ENCODE peak calls at places on chromosomes 7 and 10, in ten cellular contexts. P, G, L, V, J, S, F, K, E and M are unnamed samples.

GRCh38 chr10:99659868-99660366 is 608 bp downstream of the ENTPD7 start:
- DNase-seq in V (peak), F (no peak), P (no peak), E (peak), L (no peak), S (no peak), G (peak), J (no peak), K (no peak), M (no peak)

GRCh38 chr7:124457841-124458240 is 307.8 kb downstream of the GPR37 start:
- DNase-seq in L (no peak), S (no peak), E (no peak), J (no peak), F (no peak), V (no peak), G (no peak), P (no peak), K (no peak), M (no peak)

GRCh38 chr10:52541082-52541481 is 227.0 kb downstream of the DKK1 start:
- DNase-seq in S (no peak), P (peak), K (no peak), F (no peak), V (no peak), E (no peak), J (no peak), L (no peak), G (no peak), M (no peak)

GRCh38 chr10:94108200-94108599 is 114.5 kb downstream of the PLCE1 start:
- DNase-seq in P (no peak), S (no peak), G (no peak), J (no peak), E (no peak), K (no peak), F (peak), L (no peak), V (no peak), M (no peak)

GRCh38 chr10:60890811-60891210 is 53.2 kb downstream of the RHOBTB1 start:
- DNase-seq in S (no peak), V (no peak), P (no peak), G (no peak), F (no peak), K (no peak), L (no peak), J (no peak), E (no peak), M (no peak)

GRCh38 chr10:22325272-22325947 is 4.5 kb downstream of the BMI1 start:
- DNase-seq in K (peak), G (peak), L (peak), S (peak), J (no peak), P (peak), F (peak), E (peak), V (peak), M (peak)

GRCh38 chr10:60944159-60944909 is at the start of gene RHOBTB1:
- DNase-seq in L (peak), J (no peak), E (peak), S (no peak), P (peak), F (peak), K (peak), G (peak), V (peak), M (peak)

GRCh38 chr10:79243211-79244067 is 103.8 kb upstream of the PPIF start:
- DNase-seq in V (peak), P (no peak), J (no peak), K (peak), G (peak), F (no peak), S (peak), L (peak), E (peak), M (peak)

GRCh38 chr10:917999-918398 is 13.5 kb downstream of the LARP4B start:
- DNase-seq in F (no peak), P (no peak), G (no peak), L (no peak), K (no peak), E (no peak), V (no peak), J (no peak), S (no peak), M (no peak)

GRCh38 chr7:30321992-30322637 is 37.7 kb downstream of the ZNRF2 start:
- DNase-seq in J (no peak), L (no peak), F (no peak), G (no peak), S (peak), V (no peak), P (no peak), K (no peak), E (no peak), M (peak)

GRCh38 chr7:27172823-27173411 is 1.2 kb downstream of the HOXA10 start:
- DNase-seq in K (peak), G (peak), F (peak), P (peak), J (no peak), V (peak), S (no peak), E (no peak), L (peak), M (no peak)

GRCh38 chr7:42292991-42293521 is 56.0 kb upstream of the GLI3 start:
- DNase-seq in G (no peak), J (no peak), V (no peak), P (peak), E (no peak), K (no peak), L (no peak), F (no peak), S (no peak), M (no peak)

GRCh38 chr10:14102056-14102455 is 228.7 kb downstream of the FRMD4A start:
- DNase-seq in P (no peak), K (no peak), V (no peak), J (no peak), G (no peak), S (no peak), L (no peak), F (peak), E (no peak), M (no peak)

GRCh38 chr7:76512941-76513816 is 2.8 kb downstream of the UPK3B start:
- DNase-seq in G (no peak), V (no peak), P (peak), K (peak), L (no peak), S (no peak), J (peak), E (peak), F (peak), M (no peak)

GRCh38 chr7:142177869-142178268 is 66.4 kb downstream of the MGAM2 start:
- DNase-seq in E (no peak), F (no peak), L (no peak), K (no peak), J (no peak), S (no peak), G (no peak), V (no peak), P (no peak), M (no peak)

GRCh38 chr7:150665075-150665794 is 20.3 kb upstream of the GIMAP2 start:
- DNase-seq in G (no peak), K (no peak), V (no peak), S (no peak), E (no peak), P (no peak), L (no peak), F (no peak), J (no peak), M (no peak)

GRCh38 chr7:147498081-147498480 is 1092.5 kb upstream of the C7orf33 start:
- DNase-seq in S (no peak), J (no peak), F (no peak), P (no peak), K (no peak), V (no peak), L (no peak), G (no peak), E (no peak), M (no peak)

GRCh38 chr7:158495780-158496179 is 91.8 kb downstream of the PTPRN2 start:
- DNase-seq in G (peak), V (no peak), J (peak), E (no peak), K (no peak), F (peak), S (no peak), P (no peak), L (peak), M (no peak)

GRCh38 chr10:3330687-3331086 is 158.1 kb upstream of the PITRM1 start:
- DNase-seq in F (peak), V (no peak), P (peak), L (no peak), E (no peak), J (no peak), G (no peak), S (no peak), K (no peak), M (no peak)

GRCh38 chr7:130721486-130722277 is 12.3 kb downstream of the KLF14 start:
- DNase-seq in E (peak), K (peak), V (peak), P (no peak), J (peak), L (peak), F (no peak), G (peak), S (no peak), M (peak)

GRCh38 chr10:131115321-131115720 is 196.2 kb downstream of the TCERG1L start:
- DNase-seq in E (no peak), L (no peak), J (no peak), F (no peak), K (no peak), S (no peak), P (no peak), G (no peak), V (no peak), M (no peak)

GRCh38 chr10:1476106-1476803 is 261.1 kb downstream of the ADARB2 start:
- DNase-seq in K (no peak), P (no peak), V (no peak), J (no peak), L (no peak), S (no peak), E (no peak), F (no peak), G (no peak), M (no peak)

GRCh38 chr10:10605551-10606081 is 412.1 kb upstream of the CELF2 start:
- DNase-seq in V (no peak), F (no peak), S (no peak), E (peak), P (peak), G (peak), L (no peak), K (peak), J (no peak), M (no peak)

GRCh38 chr7:38428040-38428439 is 154.6 kb upstream of the TARP start:
- DNase-seq in F (no peak), J (no peak), E (no peak), S (no peak), V (no peak), L (no peak), G (no peak), K (no peak), P (no peak), M (no peak)

GRCh38 chr10:74683067-74683466 is 143.3 kb upstream of the KAT6B start:
- DNase-seq in E (no peak), P (no peak), G (no peak), J (no peak), S (no peak), K (no peak), V (no peak), L (no peak), F (no peak), M (no peak)

GRCh38 chr7:107931740-107932515 is 40.9 kb downstream of the DLD start:
- DNase-seq in E (peak), F (no peak), P (no peak), L (no peak), S (no peak), V (no peak), G (no peak), J (no peak), K (no peak), M (no peak)

GRCh38 chr10:123134058-123134914 is 1.5 kb upstream of the HMX3 start:
- DNase-seq in E (no peak), P (peak), V (no peak), F (no peak), S (no peak), J (no peak), K (no peak), L (no peak), G (no peak), M (no peak)

GRCh38 chr7:141785711-141786552 is 4.1 kb upstream of the TAS2R5 start:
- DNase-seq in F (peak), E (peak), P (no peak), V (no peak), G (no peak), S (peak), L (peak), J (peak), K (no peak), M (peak)

GRCh38 chr7:139023076-139023475 is 12.8 kb downstream of the ZC3HAV1L start:
- DNase-seq in S (no peak), J (no peak), K (no peak), F (no peak), G (no peak), V (no peak), P (no peak), L (no peak), E (no peak), M (no peak)

GRCh38 chr7:140888087-140888486 is 36.6 kb downstream of the BRAF start:
- DNase-seq in P (no peak), J (no peak), S (no peak), V (no peak), K (no peak), L (no peak), F (no peak), G (no peak), E (no peak), M (no peak)

GRCh38 chr10:13351340-13351915 is 3.3 kb upstream of the SEPHS1 start:
- DNase-seq in E (no peak), V (no peak), P (no peak), J (no peak), K (no peak), L (no peak), S (no peak), F (no peak), G (no peak), M (no peak)

GRCh38 chr7:109284943-109285342 is 715.3 kb downstream of the DNAJB9 start:
- DNase-seq in P (no peak), J (no peak), E (no peak), K (no peak), L (no peak), F (no peak), S (no peak), V (no peak), G (no peak), M (no peak)

GRCh38 chr7:1236831-1237701 is 4.4 kb downstream of the UNCX start:
- DNase-seq in S (no peak), G (no peak), K (no peak), E (no peak), L (no peak), V (peak), F (no peak), P (no peak), J (no peak), M (no peak)

GRCh38 chr7:47327306-47327697 is 254.6 kb downstream of the TNS3 start:
- DNase-seq in P (peak), S (no peak), K (no peak), J (no peak), G (no peak), L (no peak), F (no peak), V (no peak), E (peak), M (no peak)

GRCh38 chr7:101442426-101443070 is 79.9 kb downstream of the COL26A1 start:
- DNase-seq in V (no peak), P (no peak), F (no peak), G (no peak), J (no peak), L (no peak), E (no peak), K (no peak), S (no peak), M (no peak)

GRCh38 chr10:11547111-11547625 is 64.3 kb downstream of the USP6NL start:
- DNase-seq in F (no peak), K (no peak), G (no peak), S (no peak), V (no peak), E (no peak), J (no peak), P (no peak), L (no peak), M (no peak)

GRCh38 chr7:102079140-102080002 is 207.3 kb upstream of the SH2B2 start:
- DNase-seq in E (no peak), L (no peak), K (no peak), G (no peak), S (no peak), P (peak), V (no peak), F (no peak), J (no peak), M (no peak)

GRCh38 chr7:7924303-7924702 is 44.3 kb upstream of the GLCCI1 start:
- DNase-seq in F (no peak), E (no peak), S (no peak), P (no peak), J (no peak), K (no peak), V (no peak), G (no peak), L (no peak), M (no peak)

GRCh38 chr10:93440591-93441012 is 41.5 kb downstream of the MYOF start:
- DNase-seq in G (no peak), S (no peak), V (no peak), P (no peak), K (peak), F (no peak), E (no peak), L (no peak), J (no peak), M (no peak)

GRCh38 chr10:80509108-80509402 is 28.6 kb upstream of the SH2D4B start:
- DNase-seq in V (no peak), E (no peak), P (no peak), G (no peak), J (no peak), K (no peak), L (no peak), F (no peak), S (no peak), M (no peak)
- TF ChIP-seq POLR2A in V (no peak), E (no peak), P (no peak), G (no peak), J (no peak), K (no peak), L (no peak), F (no peak), S (no peak), M (no peak)

GRCh38 chr7:152462995-152463713 is 27.4 kb upstream of the KMT2C start:
- DNase-seq in G (no peak), K (no peak), E (peak), J (no peak), F (peak), S (no peak), L (no peak), V (no peak), P (no peak), M (no peak)
- TF ChIP-seq POLR2A in G (peak), K (peak), E (peak), J (no peak), F (peak), S (no peak), L (peak), V (peak), P (no peak), M (peak)

GRCh38 chr10:96922978-96923948 is 91.2 kb downstream of the LCOR start:
- DNase-seq in K (no peak), P (no peak), F (no peak), E (no peak), J (no peak), G (no peak), S (no peak), V (no peak), L (no peak), M (no peak)
- TF ChIP-seq POLR2A in K (no peak), P (no peak), F (no peak), E (no peak), J (no peak), G (no peak), S (no peak), V (no peak), L (no peak), M (no peak)

GRCh38 chr7:148699024-148699771 is 495 bp downstream of the CUL1 start:
- DNase-seq in G (peak), E (peak), F (peak), J (no peak), L (peak), V (peak), K (peak), S (peak), P (peak), M (peak)
- TF ChIP-seq POLR2A in G (peak), E (no peak), F (no peak), J (no peak), L (peak), V (no peak), K (no peak), S (peak), P (no peak), M (peak)

GRCh38 chr7:99829520-99830160 is 1.8 kb downstream of the CYP3A43 start:
- DNase-seq in G (no peak), P (no peak), V (no peak), E (no peak), J (no peak), S (no peak), F (no peak), K (no peak), L (no peak), M (no peak)
- TF ChIP-seq POLR2A in G (no peak), P (no peak), V (no peak), E (no peak), J (no peak), S (no peak), F (no peak), K (no peak), L (no peak), M (no peak)

DNA sequence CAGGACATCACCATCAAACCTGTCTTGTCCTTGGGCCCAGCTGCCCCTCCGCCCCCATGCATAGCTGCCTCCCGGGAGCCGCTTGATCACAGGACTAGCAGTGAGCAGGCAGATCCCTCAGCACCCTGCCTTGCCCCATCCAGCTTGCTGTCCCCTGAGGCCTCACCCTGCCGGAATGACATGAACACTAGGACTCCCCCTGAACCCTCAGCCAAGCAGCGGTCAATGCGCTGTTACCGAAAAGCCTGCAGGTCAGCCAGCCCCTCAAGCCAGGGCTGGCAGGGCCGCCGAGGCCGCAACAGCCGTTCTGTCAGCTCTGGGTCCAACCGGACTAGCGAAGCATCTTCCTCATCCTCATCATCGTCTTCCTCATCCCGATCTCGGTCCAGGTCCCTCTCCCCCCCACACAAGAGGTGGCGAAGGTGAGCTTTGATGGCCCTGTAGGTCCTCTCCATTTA is 5.2 kb upstream of the NOLC1 start:
- DNase-seq in J (no peak), V (no peak), S (no peak), P (no peak), E (no peak), K (no peak), F (no peak), L (no peak), G (no peak), M (no peak)
- TF ChIP-seq POLR2A in J (no peak), V (no peak), S (peak), P (no peak), E (no peak), K (no peak), F (no peak), L (no peak), G (no peak), M (no peak)

DNA sequence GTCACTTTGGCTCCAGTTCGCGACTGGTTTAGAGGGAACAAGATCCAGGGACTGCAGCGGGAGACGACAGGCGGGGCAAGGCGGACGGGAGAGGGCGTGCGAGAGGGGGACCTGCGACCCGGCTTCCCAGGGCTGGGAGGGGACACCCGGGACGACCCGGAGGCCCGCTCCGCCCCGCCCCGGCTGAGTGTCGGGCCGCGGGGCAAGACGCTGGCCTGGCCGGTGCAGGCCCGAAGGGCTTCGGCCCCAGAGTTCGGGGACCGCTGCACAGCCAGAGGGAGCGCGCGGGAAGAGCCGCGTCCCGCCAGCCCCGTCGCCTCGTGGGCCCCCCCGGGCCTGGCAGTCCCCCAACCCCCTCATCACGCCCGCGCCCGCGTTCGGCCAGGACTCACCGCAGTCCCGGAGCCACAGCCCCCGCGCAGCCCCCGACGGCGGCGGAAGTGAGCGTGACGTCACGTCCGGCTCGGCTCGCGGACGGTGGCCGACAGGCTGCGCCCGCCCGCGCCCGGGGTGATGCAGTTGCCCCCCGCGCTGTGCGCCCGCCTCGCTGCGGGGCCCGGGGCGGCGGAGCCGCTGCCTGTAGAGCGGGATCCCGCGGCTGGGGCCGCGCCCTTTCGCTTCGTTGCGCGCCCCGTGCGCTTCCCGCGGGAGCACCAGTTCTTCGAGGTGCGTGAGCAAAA is at the start of the genes TUBGCP2 and ZNF511:
- DNase-seq in V (peak), P (peak), J (no peak), E (peak), F (peak), K (peak), G (peak), S (peak), L (peak), M (peak)
- TF ChIP-seq POLR2A in V (peak), P (no peak), J (no peak), E (no peak), F (peak), K (peak), G (peak), S (peak), L (peak), M (peak)

GRCh38 chr7:83655951-83656556 is 7.1 kb upstream of the SEMA3E start:
- DNase-seq in S (no peak), E (peak), F (no peak), V (no peak), G (peak), J (peak), P (no peak), L (no peak), K (no peak), M (no peak)
- TF ChIP-seq POLR2A in S (no peak), E (no peak), F (no peak), V (no peak), G (no peak), J (no peak), P (no peak), L (no peak), K (no peak), M (no peak)